ENCODE peak calls at places on chromosomes 16 and 17, in seven cellular contexts. I is neural progenitor cell, F is H9, Z is mucosa of descending colon, W is endodermal cell, U is OCI-LY7, C is stomach. S is an unnamed sample.

GRCh38 chr16:12896562-12896961 is 4.8 kb upstream of the SHISA9 start:
- DNase-seq in Z (no peak), U (peak; percentile 69), W (peak; percentile 67), C (no peak), F (peak; percentile 50), I (peak; percentile 75), S (no peak)

GRCh38 chr16:81558077-81558443 is 113.5 kb downstream of the CMIP start:
- DNase-seq in U (no peak), Z (no peak), C (no peak), W (no peak), I (no peak), F (no peak), S (peak; percentile 21)

GRCh38 chr16:586645-587590 is 2.9 kb upstream of the RAB40C start:
- DNase-seq in I (no peak), C (no peak), Z (peak; percentile 59), F (no peak), W (no peak), U (no peak), S (peak; percentile 59)

GRCh38 chr17:50549256-50549941 is 2.4 kb downstream of the SPATA20 start:
- DNase-seq in I (no peak), F (no peak), Z (no peak), C (no peak), W (no peak), U (no peak), S (no peak)

GRCh38 chr17:42784361-42784760 is 4.0 kb downstream of the WNK4 start:
- DNase-seq in F (peak; percentile 33), Z (no peak), U (no peak), W (no peak), C (no peak), I (no peak), S (no peak)

GRCh38 chr17:67779098-67779672 is 46.1 kb upstream of the BPTF start:
- DNase-seq in I (peak; percentile 65), U (peak; percentile 30), C (peak; percentile 44), Z (peak; percentile 52), F (peak; percentile 88), W (peak; percentile 93), S (no peak)

GRCh38 chr17:63515426-63515825 is 7.7 kb upstream of the KCNH6 start:
- DNase-seq in C (no peak), I (no peak), W (no peak), U (no peak), Z (no peak), F (no peak), S (no peak)

GRCh38 chr17:66468241-66469087 is 166.1 kb downstream of the PRKCA start:
- DNase-seq in C (no peak), U (no peak), F (no peak), I (no peak), Z (no peak), W (no peak), S (no peak)

GRCh38 chr16:77585852-77586251 is 136.5 kb upstream of the NUDT7 start:
- DNase-seq in U (no peak), Z (no peak), W (no peak), I (no peak), F (no peak), C (no peak), S (no peak)

GRCh38 chr17:19876524-19877161 is 8.9 kb upstream of the ULK2 start:
- DNase-seq in F (no peak), Z (peak; percentile 73), W (no peak), U (no peak), I (no peak), C (no peak), S (peak; percentile 80)

GRCh38 chr17:72576289-72576759 is 455.5 kb downstream of the SOX9 start:
- DNase-seq in C (no peak), I (peak; percentile 78), F (peak; percentile 51), U (no peak), Z (no peak), W (peak; percentile 72), S (no peak)

GRCh38 chr16:24670623-24671454 is 58.6 kb upstream of the TNRC6A start:
- DNase-seq in Z (peak; percentile 50), I (peak; percentile 67), U (peak; percentile 7), C (no peak), W (peak; percentile 73), F (peak; percentile 62), S (peak; percentile 46)

GRCh38 chr17:59161477-59161876 is 5.9 kb downstream of the PRR11 start:
- DNase-seq in C (no peak), W (peak; percentile 22), U (no peak), F (no peak), Z (no peak), I (no peak), S (no peak)

GRCh38 chr17:4788807-4789700 is at the start of gene GLTPD2:
- DNase-seq in C (no peak), W (peak; percentile 83), I (peak; percentile 55), Z (peak; percentile 62), F (peak; percentile 56), U (no peak), S (no peak)

GRCh38 chr16:27318399-27319256 is 4.9 kb downstream of the IL4R start:
- DNase-seq in F (no peak), I (no peak), U (peak; percentile 56), Z (peak; percentile 65), C (no peak), W (peak; percentile 55), S (peak; percentile 79)

GRCh38 chr16:65769055-65769465 is 597.4 kb upstream of the CDH5 start:
- DNase-seq in U (peak; percentile 51), F (no peak), W (no peak), I (no peak), Z (no peak), C (no peak), S (no peak)

GRCh38 chr16:87382023-87382785 is 1.4 kb downstream of the FBXO31 start:
- DNase-seq in I (no peak), F (no peak), W (no peak), C (no peak), Z (no peak), U (no peak), S (peak; percentile 37)

GRCh38 chr17:21275579-21276339 is 8.8 kb upstream of the MAP2K3 start:
- DNase-seq in I (peak; percentile 95), C (peak; percentile 95), F (peak; percentile 96), U (peak; percentile 94), W (peak; percentile 99), Z (peak; percentile 97), S (peak; percentile 97)

GRCh38 chr17:79905832-79906231 is 66.6 kb upstream of the CBX4 start:
- DNase-seq in C (no peak), U (no peak), W (no peak), I (no peak), F (no peak), Z (no peak), S (no peak)

GRCh38 chr17:42053701-42054100 is 3.3 kb upstream of the C17orf113 start:
- DNase-seq in F (no peak), C (no peak), I (no peak), W (peak; percentile 77), Z (no peak), U (no peak), S (no peak)

GRCh38 chr17:79033046-79033616 is 9.2 kb downstream of the C1QTNF1 start:
- DNase-seq in I (no peak), C (no peak), Z (no peak), U (no peak), W (peak; percentile 35), F (no peak), S (no peak)

DNA sequence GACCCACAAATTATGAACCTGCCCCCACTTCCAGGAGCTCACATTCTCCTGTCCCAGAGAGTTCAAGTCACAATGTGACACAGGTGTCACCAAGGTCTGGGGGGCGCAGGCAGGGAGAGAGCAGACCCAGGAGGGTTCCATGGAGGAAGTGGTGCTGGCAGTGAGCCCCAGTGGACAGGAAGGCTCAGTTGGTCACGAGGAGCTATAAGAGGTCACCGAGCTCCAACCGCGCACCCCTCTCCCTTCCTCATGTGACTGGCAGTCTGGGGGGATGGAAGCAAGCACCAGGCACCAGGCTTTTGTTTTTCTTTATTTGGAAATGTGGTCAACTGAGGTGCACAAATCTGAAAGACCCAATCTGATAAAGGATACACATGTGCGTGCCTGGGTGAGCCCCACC is 2.5 kb downstream of the ITGAD start:
- DNase-seq in U (no peak), Z (peak; percentile 53), I (no peak), W (no peak), F (no peak), C (no peak), S (peak; percentile 62)
- H3K4me1 ChIP-seq in U (no peaks in the 10 kb centered on the region), Z (no peaks in the 10 kb centered on the region), I (no peaks in the 10 kb centered on the region), W (no peaks in the 10 kb centered on the region), F (no peaks in the 10 kb centered on the region), C (no peaks in the 10 kb centered on the region), S (no peaks in the 10 kb centered on the region)

GRCh38 chr17:14886200-14886739 is 378.9 kb downstream of the PMP22 start:
- DNase-seq in F (peak; percentile 50), C (no peak), Z (no peak), I (peak; percentile 28), U (peak; percentile 35), W (peak; percentile 60), S (no peak)
- H3K9me3 ChIP-seq in F (no peaks in the 10 kb centered on the region), C (peaks cover 41% of the 10 kb centered on the region), Z (peaks cover 34% of the 10 kb centered on the region), I (peaks cover 12% of the 10 kb centered on the region), U (peaks cover 27% of the 10 kb centered on the region), W (peaks cover 29% of the 10 kb centered on the region), S (peaks cover 25% of the 10 kb centered on the region)

DNA sequence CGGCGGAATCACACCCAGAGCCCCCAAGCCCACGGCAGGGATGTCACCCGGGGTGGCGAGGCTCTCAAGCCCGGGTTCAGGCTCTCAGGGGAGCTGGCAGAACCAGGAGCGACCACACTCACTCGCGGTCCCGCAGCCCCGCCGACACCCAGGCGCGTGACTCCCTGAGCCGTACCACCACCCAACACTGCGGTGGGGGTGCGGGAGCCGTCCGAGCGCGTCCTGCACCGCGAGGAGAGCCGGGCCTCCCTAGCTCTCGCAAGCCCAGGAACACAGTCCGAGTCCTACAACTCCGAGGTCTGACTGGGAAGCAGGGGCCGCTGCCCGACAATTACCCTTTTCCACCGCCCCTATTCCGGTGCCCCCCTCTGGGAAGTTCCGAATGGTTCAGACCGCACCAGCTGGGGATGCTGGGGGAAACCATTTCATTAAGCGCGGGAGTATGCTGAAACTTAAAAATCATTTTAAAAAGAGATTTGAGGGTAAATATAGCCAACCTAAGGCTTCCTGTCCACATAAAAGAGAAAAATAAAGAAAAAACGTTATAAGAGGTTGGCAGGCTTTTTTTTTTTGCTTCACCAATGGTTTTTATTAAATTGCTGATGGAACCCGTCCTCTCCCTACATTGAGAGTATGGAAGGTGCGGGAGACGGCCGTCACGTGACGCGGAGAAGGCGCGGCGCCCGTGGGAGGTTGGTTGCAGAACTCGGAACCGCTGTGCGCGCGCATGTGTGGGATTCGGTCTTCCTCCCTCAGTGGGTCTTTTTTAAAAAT is at the start of gene FLCN:
- DNase-seq in I (peak; percentile 84), W (peak; percentile 92), C (peak; percentile 91), F (peak; percentile 83), Z (peak; percentile 96), U (peak; percentile 92), S (peak; percentile 96)
- TF ChIP-seq CTCF in I (no peak), W (no peak), C (no peak), F (no peak), Z (no peak), U (no peak), S (no peak)

GRCh38 chr17:45132302-45132568 is at the start of gene PLCD3:
- DNase-seq in C (no peak), W (no peak), Z (no peak), I (peak; percentile 92), U (no peak), F (no peak), S (no peak)

GRCh38 chr17:45130640-45131293 is 1.5 kb downstream of the PLCD3 start:
- DNase-seq in I (no peak), C (no peak), F (no peak), Z (peak; percentile 42), U (no peak), W (no peak), S (no peak)

GRCh38 chr17:45131616-45132301 is 556 bp downstream of the PLCD3 start:
- DNase-seq in U (peak; percentile 63), F (peak; percentile 85), C (peak; percentile 48), Z (peak; percentile 76), I (peak; percentile 82), W (peak; percentile 95), S (peak; percentile 68)

GRCh38 chr17:45129940-45130639 is 2.2 kb downstream of the PLCD3 start:
- DNase-seq in I (no peak), F (no peak), W (peak; percentile 57), C (peak; percentile 62), Z (peak; percentile 88), U (no peak), S (no peak)

GRCh38 chr17:45131294-45131615 is 1.1 kb downstream of the PLCD3 start:
- DNase-seq in Z (peak; percentile 50), I (no peak), W (no peak), F (no peak), C (no peak), U (no peak), S (no peak)
- H3K4me1 ChIP-seq in Z (peaks cover 46% of the 10 kb centered on the region), I (peaks cover 14% of the 10 kb centered on the region), W (peaks cover 11% of the 10 kb centered on the region), F (no peaks in the 10 kb centered on the region), C (peaks cover 69% of the 10 kb centered on the region), U (peaks cover 14% of the 10 kb centered on the region), S (peaks cover 50% of the 10 kb centered on the region)

S was measured in lower lobe of right lung.